ENCODE peak calls at places on chromosomes 11 and 22, in four cellular contexts. N, I, D and K are unnamed samples.

GRCh38 chr11:3215346-3216026 is 3.1 kb downstream of the MRGPRG start:
- DNase-seq in I (no peak), N (no peak), D (no peak), K (no peak)

GRCh38 chr11:94934362-94934761 is 39.0 kb downstream of the CWC15 start:
- DNase-seq in N (no peak), I (no peak), D (no peak), K (no peak)

GRCh38 chr11:29214833-29215232 is 802.0 kb downstream of the KCNA4 start:
- DNase-seq in I (no peak), D (no peak), N (no peak), K (no peak)

GRCh38 chr11:106234794-106235193 is 157.3 kb downstream of the AASDHPPT start:
- DNase-seq in D (no peak), I (peak; percentile 33), N (no peak), K (no peak)

GRCh38 chr11:72799441-72799840 is 5.6 kb upstream of the STARD10 start:
- DNase-seq in N (no peak), D (no peak), I (no peak), K (no peak)

GRCh38 chr11:114678125-114679036 is at the start of gene NXPE2:
- DNase-seq in I (no peak), N (no peak), D (no peak), K (no peak)

GRCh38 chr11:4606231-4607015 is 1.6 kb downstream of the TRIM68 start:
- DNase-seq in I (no peak), D (no peak), N (no peak), K (no peak)

GRCh38 chr11:121485221-121485620 is 32.5 kb upstream of the SORL1-AS1 start:
- DNase-seq in N (no peak), D (no peak), I (no peak), K (no peak)

GRCh38 chr11:44120169-44120568 is 24.7 kb downstream of the EXT2 start:
- DNase-seq in D (no peak), I (no peak), N (peak; percentile 37), K (no peak)

GRCh38 chr11:94424662-94425061 is 23.4 kb upstream of the GPR83 start:
- DNase-seq in N (no peak), D (no peak), I (no peak), K (no peak)

GRCh38 chr11:28343304-28344233 is 235.4 kb downstream of the METTL15 start:
- DNase-seq in D (no peak), N (peak; percentile 23), I (no peak), K (peak; percentile 15)

GRCh38 chr11:64472593-64473455 is 113.9 kb downstream of the RPS6KA4 start:
- DNase-seq in I (no peak), N (peak; percentile 34), D (peak; percentile 14), K (no peak)

GRCh38 chr11:32103941-32104340 is 13.1 kb downstream of the RCN1 start:
- DNase-seq in I (no peak), D (no peak), N (no peak), K (no peak)

GRCh38 chr22:25514436-25514835 is 50.0 kb upstream of the GRK3 start:
- DNase-seq in D (no peak), I (no peak), N (no peak), K (no peak)

GRCh38 chr11:134752526-134752925 is 340.5 kb upstream of the B3GAT1 start:
- DNase-seq in D (no peak), N (no peak), I (no peak), K (no peak)

GRCh38 chr11:70621241-70621640 is 222.9 kb downstream of the CTTN start:
- DNase-seq in N (no peak), D (no peak), I (no peak), K (no peak)

GRCh38 chr11:64796047-64796756 is 6.8 kb downstream of the MAP4K2 start:
- DNase-seq in D (no peak), N (no peak), I (no peak), K (no peak)

GRCh38 chr11:67303132-67303988 is at the start of gene SSH3:
- DNase-seq in D (peak; percentile 69), N (peak; percentile 8), I (no peak), K (peak; percentile 56)

GRCh38 chr11:6418958-6419611 is at the start of gene APBB1:
- DNase-seq in I (no peak), D (peak; percentile 81), N (peak; percentile 91), K (no peak)

GRCh38 chr11:6413791-6414231 is 5.1 kb downstream of the APBB1 start:
- DNase-seq in N (peak; percentile 42), D (no peak), I (no peak), K (no peak)

GRCh38 chr11:6420677-6421076 is 1.8 kb upstream of the APBB1 start:
- DNase-seq in I (no peak), D (no peak), N (no peak), K (no peak)

GRCh38 chr11:6414874-6415328 is 4.0 kb downstream of the APBB1 start:
- DNase-seq in N (no peak), D (no peak), I (no peak), K (no peak)

GRCh38 chr11:6418199-6418957 is 516 bp downstream of the APBB1 start:
- DNase-seq in D (no peak), I (no peak), N (no peak), K (no peak)
- TF ChIP-seq CBX5 in D (no peak), I (no peak), N (no peak), K (no peak)

GRCh38 chr22:32588063-32588462 is 113.5 kb downstream of the FBXO7 start:
- DNase-seq in I (no peak), D (no peak), N (no peak), K (no peak)
- TF ChIP-seq BRCA1 in I (no peak), D (no peak), N (no peak), K (no peak)

DNA sequence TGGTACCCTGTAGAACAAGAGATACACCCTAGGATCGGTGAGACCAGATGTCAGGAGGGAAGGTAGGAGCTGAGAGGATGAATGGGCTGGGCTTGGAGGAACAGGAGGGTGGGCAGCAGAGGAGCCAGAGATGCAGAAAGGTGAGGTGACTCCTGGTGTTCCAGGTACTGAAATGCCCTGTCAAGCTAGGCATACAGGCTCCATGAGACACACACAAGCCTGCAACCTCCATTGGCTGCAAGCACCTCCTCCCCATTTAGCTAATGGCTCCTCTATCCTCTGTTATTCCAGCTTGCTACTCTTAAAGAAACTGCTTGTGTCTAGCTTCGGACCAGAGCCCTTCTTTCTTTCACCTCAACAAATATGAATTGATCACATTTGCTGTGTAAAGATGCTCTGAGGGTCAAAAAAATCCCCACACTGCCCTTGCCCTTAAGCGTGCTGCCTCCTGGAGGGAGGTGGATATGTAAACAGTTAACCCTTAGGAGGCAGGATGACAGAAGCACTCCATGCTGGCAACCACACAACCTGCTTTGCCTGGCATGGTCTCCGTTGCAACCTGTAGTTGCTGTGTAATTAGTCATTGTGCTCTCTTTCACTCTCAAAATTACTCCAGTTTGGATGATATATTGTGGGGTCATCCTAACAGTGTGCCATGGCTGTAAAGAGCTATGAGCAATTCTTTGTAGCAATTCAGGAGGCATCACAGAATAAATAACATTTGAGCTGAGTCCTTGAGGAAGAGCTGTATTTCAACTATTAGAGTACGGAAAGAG is 156.0 kb downstream of the PKNOX2 start:
- DNase-seq in I (no peak), D (no peak), N (no peak), K (no peak)
- TF ChIP-seq CTCF in I (no peak), D (peak; percentile 38), N (no peak), K (no peak)

GRCh38 chr11:69286358-69287327 is 7.3 kb upstream of the MYEOV start:
- DNase-seq in I (no peak), D (no peak), N (no peak), K (no peak)

GRCh38 chr11:69284081-69284511 is 9.9 kb upstream of the MYEOV start:
- DNase-seq in D (no peak), I (no peak), N (no peak), K (no peak)

GRCh38 chr11:69283446-69283845 is 10.5 kb upstream of the MYEOV start:
- DNase-seq in I (no peak), N (no peak), D (no peak), K (no peak)

GRCh38 chr11:69285766-69286165 is 8.2 kb upstream of the MYEOV start:
- DNase-seq in N (no peak), I (no peak), D (no peak), K (no peak)

DNA sequence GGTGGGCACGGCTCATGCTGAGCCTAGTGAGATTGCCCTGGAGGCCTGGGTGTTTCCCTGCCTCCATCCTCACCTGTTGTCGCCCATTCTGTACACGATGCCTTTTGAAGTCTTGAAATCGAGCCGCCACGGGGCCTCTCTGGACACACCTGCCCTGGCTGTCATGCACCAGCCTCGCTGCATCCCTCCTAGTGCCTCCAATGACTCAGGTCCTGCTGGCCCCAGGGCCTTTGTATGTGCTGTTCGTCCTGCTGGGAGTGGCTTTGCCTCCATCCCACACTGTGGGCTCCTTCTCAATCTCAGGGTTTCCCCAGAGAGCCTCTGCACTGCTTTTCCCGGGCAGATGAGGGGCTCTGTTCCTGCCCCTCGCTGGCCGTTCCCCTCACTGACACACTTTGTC is 8.9 kb upstream of the MYEOV start:
- DNase-seq in D (no peak), I (no peak), N (no peak), K (no peak)
- TF ChIP-seq CBX5 in D (no peak), I (no peak), N (no peak), K (no peak)

GRCh38 chr22:47439643-47440265 is 677.3 kb downstream of the TBC1D22A start:
- DNase-seq in I (no peak), D (no peak), N (no peak), K (no peak)
- TF ChIP-seq BRCA1 in I (no peak), D (no peak), N (no peak), K (no peak)

GRCh38 chr11:78812513-78813293 is 238.0 kb upstream of the NARS2 start:
- DNase-seq in N (no peak), D (no peak), I (no peak), K (no peak)
- TF ChIP-seq CTCF in N (no peak), D (no peak), I (no peak), K (no peak)

DNA sequence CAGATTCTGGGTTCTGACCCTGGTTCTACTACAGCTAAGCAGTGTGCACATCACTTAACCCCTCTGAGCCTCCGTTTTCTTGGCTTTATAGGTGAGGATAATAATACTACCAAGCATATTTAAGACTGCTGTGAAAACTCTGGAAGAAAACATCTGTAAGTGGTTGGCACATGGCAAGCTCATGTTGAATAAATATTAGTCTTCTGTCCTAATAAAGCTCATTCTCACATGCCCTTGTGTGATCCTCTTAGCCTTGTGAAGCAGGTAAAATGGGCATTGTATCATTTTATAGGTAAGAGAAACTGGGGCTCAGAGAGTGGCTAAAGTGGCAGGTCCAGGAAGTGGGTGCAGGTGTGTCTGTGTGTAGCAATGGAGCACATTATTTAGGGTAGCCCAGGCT is 8.5 kb downstream of the PKNOX2 start:
- DNase-seq in N (no peak), D (no peak), I (no peak), K (no peak)
- TF ChIP-seq CBX5 in N (no peak), D (no peak), I (no peak), K (no peak)

DNA sequence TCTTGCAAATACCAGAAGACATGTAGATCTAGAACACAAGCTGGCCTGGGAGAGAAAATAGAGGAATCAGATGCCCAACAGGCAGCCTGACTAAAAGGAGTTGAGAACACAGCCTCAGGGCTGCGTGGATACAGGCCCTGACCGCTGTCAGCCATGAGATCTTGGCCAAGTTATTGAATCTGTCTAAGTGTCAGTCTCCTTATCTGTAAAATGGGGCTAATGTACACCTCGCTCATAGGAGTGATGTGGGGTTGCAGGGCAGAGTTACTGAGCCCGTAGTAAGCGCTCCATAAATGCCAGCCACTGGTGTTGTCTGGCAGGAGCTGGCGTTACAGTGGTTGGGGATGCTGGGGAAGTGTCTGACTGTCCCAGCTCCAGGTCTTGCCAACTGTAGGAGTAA is 38.4 kb upstream of the TPBGL start:
- DNase-seq in N (no peak), D (no peak), I (no peak), K (no peak)
- TF ChIP-seq BRCA1 in N (no peak), D (no peak), I (no peak), K (no peak)

GRCh38 chr11:100525635-100526034 is 161.5 kb upstream of the ARHGAP42 start:
- DNase-seq in D (peak; percentile 78), N (no peak), I (no peak), K (no peak)
- TF ChIP-seq CTCF in D (peak; percentile 83), N (peak; percentile 10), I (peak; percentile 36), K (peak; percentile 14)